ENCODE peak calls at places on chromosomes 3 and 15, in five cellular contexts. Q, M, F, D and K are unnamed samples.

GRCh38 chr3:140244893-140245292 is 309.9 kb downstream of the CLSTN2 start:
- DNase-seq in Q (no peak), M (no peak), F (no peak), D (no peak), K (no peak)

GRCh38 chr15:59174846-59175831 is 31.5 kb upstream of the LDHAL6B start:
- DNase-seq in Q (peak), M (peak), F (peak), D (peak), K (peak)

GRCh38 chr15:75921732-75922703 is 18.3 kb downstream of the FBXO22 start:
- DNase-seq in Q (peak), M (peak), F (peak), D (no peak), K (peak)

GRCh38 chr15:48477795-48478360 is 146.6 kb downstream of the DUT start:
- DNase-seq in Q (no peak), M (no peak), F (no peak), D (no peak), K (no peak)

GRCh38 chr3:46977811-46978195 is 1.3 kb upstream of the CCDC12 start:
- DNase-seq in Q (no peak), M (no peak), F (no peak), D (no peak), K (no peak)

GRCh38 chr3:171218069-171218468 is 191.5 kb upstream of the SLC2A2 start:
- DNase-seq in Q (no peak), M (no peak), F (no peak), D (no peak), K (peak)

GRCh38 chr3:173599673-173600072 is 202.1 kb downstream of the NLGN1 start:
- DNase-seq in Q (no peak), M (no peak), F (peak), D (no peak), K (no peak)

GRCh38 chr15:40081691-40082194 is 26.9 kb downstream of the BMF start:
- DNase-seq in Q (peak), M (peak), F (peak), D (no peak), K (peak)

GRCh38 chr3:169387751-169388696 is 275.5 kb downstream of the MECOM start:
- DNase-seq in Q (no peak), M (peak), F (no peak), D (no peak), K (no peak)

GRCh38 chr15:47975422-47975821 is 145.4 kb upstream of the SLC24A5 start:
- DNase-seq in Q (no peak), M (no peak), F (no peak), D (no peak), K (no peak)

GRCh38 chr15:101381671-101382212 is 86.7 kb upstream of the SNRPA1 start:
- DNase-seq in Q (no peak), M (no peak), F (no peak), D (peak), K (peak)

GRCh38 chr3:183392166-183393034 is 36.0 kb downstream of the MCF2L2 start:
- DNase-seq in Q (no peak), M (no peak), F (no peak), D (no peak), K (no peak)

GRCh38 chr15:33700695-33701303 is 267.5 kb upstream of the CHRM5 start:
- DNase-seq in Q (peak), M (peak), F (peak), D (peak), K (peak)

GRCh38 chr15:85828026-85828597 is 33.4 kb upstream of the KLHL25 start:
- DNase-seq in Q (no peak), M (no peak), F (no peak), D (no peak), K (peak)

GRCh38 chr15:90654233-90655124 is 62.7 kb upstream of the BLM start:
- DNase-seq in Q (no peak), M (no peak), F (no peak), D (peak), K (no peak)

GRCh38 chr3:3180421-3180820 is 930 bp upstream of the CRBN start:
- DNase-seq in Q (no peak), M (no peak), F (no peak), D (no peak), K (no peak)

GRCh38 chr3:127612966-127613365 is 14.8 kb downstream of the MCM2 start:
- DNase-seq in Q (no peak), M (no peak), F (no peak), D (no peak), K (no peak)

GRCh38 chr3:170397579-170398177 is 21.0 kb upstream of the CLDN11 start:
- DNase-seq in Q (no peak), M (no peak), F (no peak), D (no peak), K (no peak)